ENCODE peak calls at places on chromosomes 12 and 14, in seven cellular contexts. C is stomach; Q is erythroblast; W is SK-N-DZ; U is central memory CD4-positive, alpha-beta T cell; Y is COR-L47; D is EL. H is an unnamed sample.

GRCh38 chr12:43540474-43540873 is 11.5 kb downstream of the ADAMTS20 start:
- DNase-seq in C (no peak), Q (no peak), W (no peak), U (no peak), Y (no peak), D (no peak), H (no peak)

GRCh38 chr12:67910360-67911292 is 78.6 kb upstream of the IFNG-AS1 start:
- DNase-seq in C (no peak), Q (no peak), W (no peak), U (no peak), Y (no peak), D (peak), H (peak)

GRCh38 chr12:49552014-49552413 is 13.2 kb downstream of the KCNH3 start:
- DNase-seq in C (no peak), Q (no peak), W (no peak), U (no peak), Y (no peak), D (no peak), H (no peak)

GRCh38 chr14:102772781-102773570 is 4.3 kb upstream of the TRAF3 start:
- DNase-seq in C (no peak), Q (peak), W (peak), U (no peak), Y (peak), D (peak), H (no peak)

GRCh38 chr12:27868165-27868564 is 88.1 kb upstream of the MANSC4 start:
- DNase-seq in C (no peak), Q (no peak), W (no peak), U (no peak), Y (no peak), D (peak), H (peak)

GRCh38 chr12:114764516-114764915 is 80.5 kb upstream of the TBX3 start:
- DNase-seq in C (no peak), Q (no peak), W (no peak), U (no peak), Y (no peak), D (no peak), H (no peak)

GRCh38 chr12:6539276-6540134 is 5.2 kb downstream of the GAPDH start:
- DNase-seq in C (no peak), Q (no peak), W (peak), U (no peak), Y (no peak), D (peak), H (no peak)

GRCh38 chr14:83779266-83779665 is 1750.7 kb upstream of the FLRT2 start:
- DNase-seq in C (no peak), Q (no peak), W (no peak), U (no peak), Y (no peak), D (peak), H (peak)

GRCh38 chr14:51331651-51332367 is 91.8 kb downstream of the TMX1 start:
- DNase-seq in C (no peak), Q (no peak), W (no peak), U (no peak), Y (no peak), D (no peak), H (no peak)

GRCh38 chr12:107296681-107297086 is 203.3 kb upstream of the CRY1 start:
- DNase-seq in C (no peak), Q (no peak), W (no peak), U (no peak), Y (no peak), D (peak), H (no peak)

GRCh38 chr14:84806627-84807026 is 723.3 kb upstream of the FLRT2 start:
- DNase-seq in C (no peak), Q (no peak), W (no peak), U (no peak), Y (no peak), D (no peak), H (no peak)

GRCh38 chr12:117885211-117885610 is 83.6 kb downstream of the KSR2 start:
- DNase-seq in C (no peak), Q (no peak), W (no peak), U (no peak), Y (no peak), D (no peak), H (no peak)

GRCh38 chr12:32400866-32401265 is 1.5 kb downstream of the FGD4 start:
- DNase-seq in C (no peak), Q (no peak), W (no peak), U (no peak), Y (no peak), D (no peak), H (no peak)

GRCh38 chr14:65239143-65239672 is 136.9 kb upstream of the MAX start:
- DNase-seq in C (no peak), Q (no peak), W (no peak), U (no peak), Y (no peak), D (peak), H (peak)

GRCh38 chr14:104296388-104297312 is 158.3 kb downstream of the KIF26A start:
- DNase-seq in C (no peak), Q (no peak), W (peak), U (no peak), Y (no peak), D (no peak), H (no peak)

GRCh38 chr14:54533100-54533499 is 23.4 kb downstream of the CGRRF1 start:
- DNase-seq in C (no peak), Q (no peak), W (no peak), U (no peak), Y (no peak), D (no peak), H (no peak)

GRCh38 chr12:28622416-28622815 is 432.2 kb downstream of the CCDC91 start:
- DNase-seq in C (no peak), Q (no peak), W (no peak), U (no peak), Y (no peak), D (peak), H (no peak)

GRCh38 chr12:52514471-52515318 is 5.5 kb downstream of the KRT5 start:
- DNase-seq in C (no peak), Q (no peak), W (no peak), U (no peak), Y (no peak), D (no peak), H (no peak)

GRCh38 chr12:32273063-32273521 is 126.3 kb upstream of the FGD4 start:
- DNase-seq in C (no peak), Q (peak), W (no peak), U (no peak), Y (no peak), D (peak), H (no peak)

GRCh38 chr12:95852133-95852532 is 6.6 kb upstream of the SNRPF start:
- DNase-seq in C (no peak), Q (no peak), W (no peak), U (no peak), Y (no peak), D (no peak), H (no peak)

GRCh38 chr12:113049976-113050742 is 6.4 kb upstream of the DTX1 start:
- DNase-seq in C (no peak), Q (no peak), W (peak), U (no peak), Y (no peak), D (peak), H (no peak)

GRCh38 chr14:53295985-53296582 is 143.0 kb upstream of the DDHD1 start:
- DNase-seq in C (no peak), Q (peak), W (peak), U (peak), Y (no peak), D (peak), H (no peak)

GRCh38 chr12:70549340-70550179 is 87.7 kb downstream of the PTPRB start:
- DNase-seq in C (no peak), Q (no peak), W (no peak), U (no peak), Y (no peak), D (no peak), H (no peak)

GRCh38 chr12:132619301-132620112 is 931 bp downstream of the P2RX2 start:
- DNase-seq in C (no peak), Q (no peak), W (no peak), U (no peak), Y (no peak), D (no peak), H (no peak)

GRCh38 chr12:93766802-93767523 is 89.8 kb downstream of the CRADD start:
- DNase-seq in C (no peak), Q (peak), W (no peak), U (peak), Y (peak), D (peak), H (no peak)

GRCh38 chr14:100872241-100872640 is 31.3 kb downstream of the RTL1 start:
- DNase-seq in C (no peak), Q (peak), W (no peak), U (no peak), Y (no peak), D (peak), H (no peak)

GRCh38 chr12:68868043-68868790 is 60.2 kb downstream of the MDM2 start:
- DNase-seq in C (no peak), Q (no peak), W (no peak), U (no peak), Y (no peak), D (no peak), H (no peak)

GRCh38 chr14:92902726-92903125 is 20.2 kb upstream of the CHGA start:
- DNase-seq in C (no peak), Q (no peak), W (no peak), U (no peak), Y (no peak), D (no peak), H (no peak)

GRCh38 chr12:75481774-75482173 is 1.2 kb downstream of the GLIPR1 start:
- DNase-seq in C (no peak), Q (no peak), W (no peak), U (peak), Y (no peak), D (peak), H (no peak)

GRCh38 chr14:99971929-99972747 is 93.1 kb upstream of the EVL start:
- DNase-seq in C (no peak), Q (peak), W (no peak), U (peak), Y (peak), D (peak), H (no peak)

GRCh38 chr14:61462566-61463195 is 141.3 kb downstream of the PRKCH start:
- DNase-seq in C (no peak), Q (no peak), W (peak), U (no peak), Y (no peak), D (peak), H (no peak)

GRCh38 chr14:70317091-70317968 is 42.2 kb downstream of the COX16 start:
- DNase-seq in C (no peak), Q (no peak), W (no peak), U (no peak), Y (no peak), D (no peak), H (no peak)

GRCh38 chr14:89534896-89535615 is 118.0 kb upstream of the FOXN3 start:
- DNase-seq in C (no peak), Q (no peak), W (no peak), U (no peak), Y (no peak), D (peak), H (peak)

GRCh38 chr12:106953352-106954260 is 2.1 kb upstream of the TMEM263 start:
- DNase-seq in C (no peak), Q (no peak), W (no peak), U (no peak), Y (no peak), D (peak), H (no peak)